ENCODE peak calls at places on chromosomes 2 and 18, in eight cellular contexts. M is HEK293T, Y is T1000, I is neural progenitor cell, P is right lobe of liver, W is A549, F is chondrocyte, K is NCI-H82. J is an unnamed sample.

GRCh38 chr2:239307221-239307569 is 93.6 kb downstream of the HDAC4 start:
- DNase-seq in M (no peak), Y (no peak), I (no peak), P (peak), W (no peak), F (no peak), K (no peak), J (peak)

GRCh38 chr2:30223413-30223874 is 7.9 kb upstream of the LBH start:
- DNase-seq in M (no peak), Y (no peak), I (no peak), P (no peak), W (no peak), F (no peak), K (no peak), J (no peak)

GRCh38 chr2:183248866-183249567 is 124.8 kb downstream of the NUP35 start:
- DNase-seq in M (peak), Y (no peak), I (peak), P (no peak), W (peak), F (no peak), K (peak), J (no peak)

GRCh38 chr2:127085260-127085666 is 21.7 kb downstream of the BIN1 start:
- DNase-seq in M (no peak), Y (no peak), I (peak), P (no peak), W (no peak), F (no peak), K (no peak), J (peak)

GRCh38 chr2:27494944-27495554 is at the start of gene FNDC4:
- DNase-seq in M (peak), Y (no peak), I (peak), P (peak), W (peak), F (no peak), K (peak), J (peak)

GRCh38 chr2:159042115-159042850 is 73.8 kb downstream of the TANC1 start:
- DNase-seq in M (no peak), Y (no peak), I (no peak), P (no peak), W (no peak), F (no peak), K (no peak), J (peak)

GRCh38 chr2:10242451-10242850 is 60.3 kb upstream of the HPCAL1 start:
- DNase-seq in M (no peak), Y (no peak), I (no peak), P (peak), W (no peak), F (peak), K (no peak), J (no peak)

GRCh38 chr2:67650292-67651133 is 253.4 kb downstream of the ETAA1 start:
- DNase-seq in M (peak), Y (peak), I (peak), P (peak), W (peak), F (no peak), K (peak), J (peak)

GRCh38 chr2:24948506-24948905 is 23.2 kb downstream of the DNAJC27 start:
- DNase-seq in M (no peak), Y (no peak), I (no peak), P (no peak), W (no peak), F (no peak), K (peak), J (no peak)

GRCh38 chr2:196125596-196125995 is 45.8 kb downstream of the STK17B start:
- DNase-seq in M (no peak), Y (no peak), I (no peak), P (no peak), W (no peak), F (no peak), K (no peak), J (no peak)

GRCh38 chr18:29512203-29512602 is 1335.3 kb upstream of the CDH2 start:
- DNase-seq in M (no peak), Y (no peak), I (no peak), P (no peak), W (no peak), F (no peak), K (peak), J (no peak)

GRCh38 chr2:234691968-234692955 is 195.4 kb upstream of the ARL4C start:
- DNase-seq in M (no peak), Y (no peak), I (no peak), P (no peak), W (no peak), F (no peak), K (no peak), J (no peak)

GRCh38 chr2:161335626-161336025 is 27.4 kb downstream of the PSMD14 start:
- DNase-seq in M (no peak), Y (no peak), I (no peak), P (no peak), W (no peak), F (no peak), K (no peak), J (no peak)

GRCh38 chr2:212958757-212959295 is 192.6 kb downstream of the IKZF2 start:
- DNase-seq in M (no peak), Y (no peak), I (no peak), P (no peak), W (no peak), F (no peak), K (no peak), J (no peak)

GRCh38 chr2:199861116-199861774 is 10.3 kb upstream of the FTCDNL1 start:
- DNase-seq in M (no peak), Y (no peak), I (no peak), P (no peak), W (peak), F (no peak), K (peak), J (no peak)

GRCh38 chr18:48845174-48845573 is 105.6 kb downstream of the SMAD7 start:
- DNase-seq in M (no peak), Y (no peak), I (no peak), P (no peak), W (no peak), F (peak), K (no peak), J (no peak)

GRCh38 chr2:235616846-235617245 is 123.0 kb downstream of the AGAP1 start:
- DNase-seq in M (no peak), Y (no peak), I (no peak), P (no peak), W (no peak), F (no peak), K (no peak), J (no peak)

GRCh38 chr18:74832999-74833398 is 235.3 kb downstream of the ZNF407 start:
- DNase-seq in M (no peak), Y (no peak), I (no peak), P (no peak), W (no peak), F (no peak), K (no peak), J (no peak)

J was measured in upper lobe of left lung.